ENCODE peak calls at places on chromosomes 3 and 15, in ten cellular contexts. N is BE2C, M is fibroblast of mammary gland, X is HCT116, B is uterus, T is AG04450, P is lung, R is adrenal gland, F is heart right ventricle, K is left ventricle myocardium inferior. D is an unnamed sample.

GRCh38 chr15:101189341-101189679 is 62.5 kb downstream of the CHSY1 start:
- DNase-seq in R (no peak), K (no peak), B (no peak), T (no peak), F (no peak), M (no peak), N (no peak), X (no peak), P (no peak), D (no peak)

GRCh38 chr3:192923731-192924130 is 6.1 kb upstream of the MB21D2 start:
- DNase-seq in K (no peak), R (no peak), N (no peak), P (no peak), B (no peak), M (no peak), T (no peak), F (no peak), X (no peak), D (no peak)

GRCh38 chr15:47802216-47802615 is 84.9 kb downstream of the SEMA6D start:
- DNase-seq in T (no peak), P (no peak), F (no peak), X (no peak), K (no peak), M (no peak), B (no peak), N (no peak), R (no peak), D (no peak)

GRCh38 chr15:98843844-98844243 is 163.7 kb downstream of the PGPEP1L start:
- DNase-seq in F (no peak), R (no peak), M (no peak), K (no peak), B (no peak), X (no peak), P (no peak), N (no peak), T (no peak), D (no peak)

GRCh38 chr3:177948716-177949422 is 587.4 kb upstream of the KCNMB2 start:
- DNase-seq in P (no peak), X (no peak), K (no peak), R (no peak), M (no peak), B (no peak), T (no peak), N (no peak), F (no peak), D (no peak)

GRCh38 chr3:46238386-46238785 is 3.9 kb upstream of the CCR3 start:
- DNase-seq in N (no peak), K (no peak), P (no peak), B (no peak), F (no peak), M (no peak), T (no peak), R (no peak), X (no peak), D (no peak)

GRCh38 chr3:125055165-125055912 is 458 bp downstream of the HEG1 start:
- DNase-seq in X (no peak), P (no peak), R (no peak), K (peak; percentile 49), N (peak; percentile 61), B (peak; percentile 56), F (peak; percentile 55), T (no peak), M (no peak), D (no peak)

GRCh38 chr3:50817756-50818518 is 143.2 kb downstream of the DOCK3 start:
- DNase-seq in F (no peak), K (no peak), M (no peak), B (no peak), R (no peak), N (no peak), P (no peak), T (no peak), X (no peak), D (no peak)

GRCh38 chr15:71272932-71273331 is 157.7 kb downstream of the THSD4 start:
- DNase-seq in B (no peak), N (no peak), M (peak; percentile 55), T (peak; percentile 57), X (no peak), R (no peak), P (no peak), K (no peak), F (no peak), D (no peak)

GRCh38 chr3:27368831-27369607 is at the start of gene NEK10:
- DNase-seq in B (peak; percentile 88), N (peak; percentile 88), K (peak; percentile 85), T (peak; percentile 64), P (peak; percentile 93), X (peak; percentile 54), F (peak; percentile 89), M (peak; percentile 83), R (peak; percentile 94), D (peak; percentile 91)

GRCh38 chr15:52076889-52077781 is 35.4 kb downstream of the BCL2L10 start:
- DNase-seq in X (peak; percentile 37), B (no peak), T (no peak), M (peak; percentile 95), N (no peak), P (no peak), R (peak; percentile 39), F (no peak), K (no peak), D (no peak)

GRCh38 chr15:34341922-34342736 is 807 bp downstream of the NOP10 start:
- DNase-seq in N (no peak), M (no peak), P (no peak), T (no peak), R (no peak), B (no peak), X (no peak), K (no peak), F (no peak), D (no peak)

GRCh38 chr3:151404316-151404715 is 19.8 kb upstream of the P2RY12 start:
- DNase-seq in N (no peak), T (no peak), X (no peak), B (no peak), F (no peak), P (no peak), K (no peak), M (peak; percentile 56), R (no peak), D (no peak)

GRCh38 chr3:129310111-129310601 is 31.5 kb downstream of the HMCES start:
- DNase-seq in K (no peak), T (no peak), P (no peak), B (no peak), N (no peak), X (no peak), M (no peak), F (no peak), R (no peak), D (no peak)

DNA sequence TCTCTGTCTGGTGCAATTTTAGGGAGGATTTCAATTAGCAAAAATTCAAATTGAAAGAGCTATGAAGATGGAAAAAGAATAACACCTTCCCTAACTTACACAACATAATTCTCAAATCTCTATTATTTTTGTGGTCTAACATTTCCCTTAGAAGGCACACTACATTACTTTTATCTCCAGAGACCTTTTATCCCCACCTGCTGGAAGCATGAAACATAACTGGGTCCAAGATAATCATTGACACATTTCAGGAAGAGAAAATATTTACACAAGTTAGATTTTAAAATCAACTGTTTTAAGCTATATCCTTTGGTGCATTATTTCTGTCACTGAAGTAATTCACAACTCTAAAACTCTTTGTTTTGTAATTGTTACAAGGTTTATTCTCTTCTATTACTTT is 779.5 kb downstream of the ROBO1 start:
- DNase-seq in P (no peak), R (no peak), T (no peak), M (peak; percentile 54), X (no peak), B (no peak), N (no peak), F (no peak), K (no peak), D (no peak)
- TF ChIP-seq CTCF in P (no peak), R (peak; percentile 27), T (peak; percentile 56), M (peak; percentile 49), X (no peak), B (no peak), N (peak; percentile 58), F (no peak), K (peak; percentile 28), D (peak; percentile 61)

GRCh38 chr3:126530171-126531050 is 6.5 kb downstream of the CHST13 start:
- DNase-seq in X (no peak), M (no peak), F (peak; percentile 37), K (peak; percentile 53), P (peak; percentile 42), N (no peak), T (no peak), B (no peak), R (peak; percentile 43), D (no peak)
- TF ChIP-seq CTCF in X (no peak), M (no peak), F (peak; percentile 11), K (no peak), P (no peak), N (peak; percentile 10), T (no peak), B (no peak), R (no peak), D (no peak)

DNA sequence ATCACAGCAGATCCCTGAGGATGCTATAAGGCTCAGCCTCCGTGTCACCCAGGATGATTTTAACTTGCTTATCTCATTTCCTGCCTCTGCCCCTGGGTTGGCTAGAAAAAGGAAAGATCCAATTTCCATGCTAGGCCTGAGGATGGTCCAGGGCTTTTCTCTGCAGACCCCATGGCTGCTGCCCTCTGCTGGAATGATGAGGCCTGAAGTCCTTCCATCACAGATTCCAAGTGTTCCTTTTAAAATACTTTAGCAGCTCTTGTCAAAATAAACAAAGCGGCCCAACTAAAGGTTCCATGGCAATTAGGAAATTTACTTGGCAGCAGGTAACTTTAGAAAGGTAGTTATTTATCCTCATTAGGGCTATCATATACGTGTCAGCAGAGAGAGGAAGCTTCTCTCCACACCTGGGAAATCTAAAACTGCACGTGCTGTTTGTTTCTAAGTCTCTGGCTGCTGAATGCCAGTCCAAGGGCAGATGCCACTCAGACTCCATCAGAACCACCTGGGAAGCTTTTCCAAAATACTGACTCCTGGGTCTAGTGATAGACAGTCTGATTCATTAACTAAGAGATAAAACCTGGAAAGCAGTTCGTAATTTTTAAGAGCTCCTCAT is 401.9 kb upstream of the IL12A start:
- DNase-seq in T (peak; percentile 11), X (peak; percentile 29), P (no peak), M (peak; percentile 52), R (peak; percentile 17), N (peak; percentile 47), F (no peak), K (no peak), B (no peak), D (peak; percentile 42)
- TF ChIP-seq CTCF in T (peak; percentile 77), X (peak; percentile 58), P (no peak), M (peak; percentile 66), R (no peak), N (peak; percentile 79), F (peak; percentile 59), K (peak; percentile 51), B (peak; percentile 5), D (peak; percentile 69)

DNA sequence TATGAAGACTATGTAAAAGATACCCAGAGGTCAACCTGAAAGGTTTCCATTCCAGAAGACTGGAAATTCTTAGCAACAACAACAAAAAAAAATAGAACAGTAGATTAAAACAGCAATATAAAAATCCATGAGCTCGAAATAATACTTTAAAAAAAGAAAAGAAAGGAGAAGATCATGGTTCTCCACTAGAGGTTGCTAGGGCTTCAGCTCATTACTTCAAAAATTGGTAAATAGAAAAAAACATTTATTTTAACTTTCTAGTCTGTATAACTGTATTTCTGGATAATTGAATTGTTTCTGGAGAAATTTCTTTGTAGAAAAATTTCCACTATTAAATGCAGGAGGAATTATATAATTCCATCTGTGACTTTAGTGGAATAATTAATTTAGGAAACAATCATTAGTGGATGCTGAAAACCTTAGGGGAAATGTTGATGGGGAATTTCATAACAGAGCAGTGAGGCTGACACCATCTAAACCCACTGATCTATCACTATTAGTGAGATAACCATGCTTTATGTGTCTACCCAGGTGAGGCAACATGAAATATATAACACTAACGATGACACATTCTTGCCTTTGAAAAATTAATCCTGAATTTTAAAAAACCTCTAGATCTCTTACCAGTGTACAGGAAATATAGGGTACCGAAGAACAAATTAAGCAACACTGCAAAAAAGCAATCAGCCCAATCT is 62.5 kb upstream of the SNRK start:
- DNase-seq in N (no peak), M (peak; percentile 35), T (no peak), K (no peak), R (no peak), F (no peak), P (no peak), X (no peak), B (no peak), D (no peak)
- TF ChIP-seq CTCF in N (no peak), M (peak; percentile 47), T (peak; percentile 56), K (peak; percentile 60), R (peak; percentile 26), F (peak; percentile 72), P (peak; percentile 19), X (peak; percentile 52), B (no peak), D (no peak)

D was measured in neural crest cell.